ENCODE peak calls at places on chromosomes 6 and 20, in five cellular contexts. One of them, this sample, is unnamed.

GRCh38 chr20:14199111-14199510 is 138.3 kb downstream of the FLRT3 start:
- DNase-seq in PC-3: no peak
- DNase-seq in neural progenitor cell: no peak
- DNase-seq in GM23338: no peak
- DNase-seq in PC-9: no peak
- DNase-seq in this sample: no peak

GRCh38 chr20:38673731-38674177 is 50.5 kb upstream of the SLC32A1 start:
- DNase-seq in neural progenitor cell: peak; percentile 49
- DNase-seq in GM23338: peak; percentile 60
- DNase-seq in PC-9: no peak
- DNase-seq in PC-3: no peak
- DNase-seq in this sample: peak; percentile 41

GRCh38 chr6:150528648-150529285 is 70.9 kb upstream of the PLEKHG1 start:
- DNase-seq in PC-3: no peak
- DNase-seq in GM23338: peak; percentile 85
- DNase-seq in PC-9: no peak
- DNase-seq in neural progenitor cell: peak; percentile 77
- DNase-seq in this sample: peak; percentile 45

GRCh38 chr6:130920969-130921368 is 93.8 kb downstream of the SMLR1 start:
- DNase-seq in PC-9: no peak
- DNase-seq in PC-3: no peak
- DNase-seq in neural progenitor cell: no peak
- DNase-seq in GM23338: no peak
- DNase-seq in this sample: no peak

GRCh38 chr6:79048611-79049010 is 29.4 kb downstream of the PHIP start:
- DNase-seq in neural progenitor cell: peak; percentile 40
- DNase-seq in PC-3: peak; percentile 41
- DNase-seq in GM23338: peak; percentile 77
- DNase-seq in PC-9: no peak
- DNase-seq in this sample: peak; percentile 60

GRCh38 chr6:56642366-56643261 is at the start of gene DST:
- DNase-seq in GM23338: no peak
- DNase-seq in PC-9: peak; percentile 35
- DNase-seq in neural progenitor cell: no peak
- DNase-seq in PC-3: peak; percentile 93
- DNase-seq in this sample: peak; percentile 93

GRCh38 chr6:87772597-87773530 is 70.8 kb upstream of the AKIRIN2 start:
- DNase-seq in neural progenitor cell: peak; percentile 43
- DNase-seq in PC-3: no peak
- DNase-seq in PC-9: no peak
- DNase-seq in GM23338: no peak
- DNase-seq in this sample: peak; percentile 19

GRCh38 chr6:155084431-155085123 is 89.5 kb downstream of the TIAM2 start:
- DNase-seq in PC-9: no peak
- DNase-seq in GM23338: no peak
- DNase-seq in neural progenitor cell: no peak
- DNase-seq in PC-3: peak; percentile 37
- DNase-seq in this sample: peak; percentile 10

GRCh38 chr20:38843346-38843745 is 37.8 kb downstream of the PPP1R16B start:
- DNase-seq in GM23338: no peak
- DNase-seq in PC-9: no peak
- DNase-seq in PC-3: no peak
- DNase-seq in neural progenitor cell: no peak
- DNase-seq in this sample: no peak

GRCh38 chr6:155171747-155172191 is 92.0 kb upstream of the CLDN20 start:
- DNase-seq in PC-3: no peak
- DNase-seq in GM23338: no peak
- DNase-seq in PC-9: no peak
- DNase-seq in neural progenitor cell: no peak
- DNase-seq in this sample: peak; percentile 51

GRCh38 chr6:138726066-138727060 is 47.2 kb upstream of the CCDC28A start:
- DNase-seq in GM23338: no peak
- DNase-seq in neural progenitor cell: no peak
- DNase-seq in PC-9: no peak
- DNase-seq in PC-3: no peak
- DNase-seq in this sample: no peak

GRCh38 chr6:122063090-122063489 is 336.4 kb upstream of the HSF2 start:
- DNase-seq in PC-3: no peak
- DNase-seq in GM23338: no peak
- DNase-seq in neural progenitor cell: peak; percentile 18
- DNase-seq in PC-9: no peak
- DNase-seq in this sample: no peak

GRCh38 chr6:579339-579738 is 77.6 kb downstream of the HUS1B start:
- DNase-seq in neural progenitor cell: no peak
- DNase-seq in GM23338: no peak
- DNase-seq in PC-3: peak; percentile 37
- DNase-seq in PC-9: no peak
- DNase-seq in this sample: peak; percentile 13

GRCh38 chr6:28142446-28142845 is 763 bp downstream of the ZKSCAN8 start:
- DNase-seq in GM23338: no peak
- DNase-seq in PC-3: peak; percentile 26
- DNase-seq in neural progenitor cell: no peak
- DNase-seq in PC-9: no peak
- DNase-seq in this sample: peak; percentile 70

GRCh38 chr6:37756141-37756540 is 58.5 kb upstream of the MDGA1 start:
- DNase-seq in PC-9: no peak
- DNase-seq in PC-3: no peak
- DNase-seq in GM23338: no peak
- DNase-seq in neural progenitor cell: no peak
- DNase-seq in this sample: no peak

GRCh38 chr6:10272591-10272990 is 142.3 kb downstream of the TFAP2A start:
- DNase-seq in PC-9: no peak
- DNase-seq in neural progenitor cell: no peak
- DNase-seq in GM23338: no peak
- DNase-seq in PC-3: no peak
- DNase-seq in this sample: peak; percentile 30

GRCh38 chr20:59469266-59470252 is 134.8 kb upstream of the PHACTR3 start:
- DNase-seq in PC-9: no peak
- DNase-seq in neural progenitor cell: peak; percentile 60
- DNase-seq in PC-3: no peak
- DNase-seq in GM23338: peak; percentile 65
- DNase-seq in this sample: no peak

GRCh38 chr6:137089305-137089704 is 44.5 kb upstream of the IL20RA start:
- DNase-seq in PC-9: no peak
- DNase-seq in neural progenitor cell: peak; percentile 50
- DNase-seq in GM23338: peak; percentile 23
- DNase-seq in PC-3: no peak
- DNase-seq in this sample: no peak

GRCh38 chr20:46661659-46662058 is 10.4 kb upstream of the SLC13A3 start:
- DNase-seq in neural progenitor cell: no peak
- DNase-seq in PC-9: no peak
- DNase-seq in PC-3: no peak
- DNase-seq in GM23338: no peak
- DNase-seq in this sample: no peak

GRCh38 chr20:22462975-22463914 is 121.1 kb downstream of the FOXA2 start:
- DNase-seq in PC-3: peak; percentile 76
- DNase-seq in PC-9: peak; percentile 18
- DNase-seq in neural progenitor cell: peak; percentile 37
- DNase-seq in GM23338: peak; percentile 28
- DNase-seq in this sample: peak; percentile 16

GRCh38 chr20:33666293-33667244 is at the start of gene ACTL10:
- DNase-seq in PC-9: peak; percentile 98
- DNase-seq in PC-3: peak; percentile 95
- DNase-seq in neural progenitor cell: peak; percentile 89
- DNase-seq in GM23338: peak; percentile 98
- DNase-seq in this sample: peak; percentile 100

GRCh38 chr20:17806739-17807441 is 107.1 kb downstream of the BANF2 start:
- DNase-seq in GM23338: peak; percentile 71
- DNase-seq in PC-9: no peak
- DNase-seq in neural progenitor cell: no peak
- DNase-seq in PC-3: no peak
- DNase-seq in this sample: peak; percentile 83

GRCh38 chr6:83868639-83869038 is 9.2 kb downstream of the CYB5R4 start:
- DNase-seq in PC-3: peak; percentile 72
- DNase-seq in neural progenitor cell: no peak
- DNase-seq in PC-9: no peak
- DNase-seq in GM23338: no peak
- DNase-seq in this sample: peak; percentile 82

DNA sequence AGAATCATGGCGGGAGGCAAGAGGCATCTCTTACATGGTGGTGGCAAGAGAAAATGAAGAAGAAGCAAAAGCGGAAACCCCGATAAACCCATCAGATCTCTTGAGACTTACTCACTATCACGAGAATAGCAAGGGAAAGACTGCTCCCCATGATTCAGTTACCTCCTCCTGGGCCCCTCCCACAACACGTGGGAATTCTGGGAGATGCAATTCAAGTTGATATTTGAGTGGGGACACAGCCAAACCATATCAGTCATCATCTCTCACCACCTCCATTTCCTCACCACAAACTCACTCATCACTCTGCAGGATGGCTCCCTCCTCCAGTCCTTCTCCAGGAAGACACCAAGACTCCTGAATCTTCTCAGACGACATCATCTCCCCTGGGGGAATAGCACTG is 25.8 kb upstream of the SLC16A10 start:
- DNase-seq in GM23338: no peak
- DNase-seq in PC-9: no peak
- DNase-seq in neural progenitor cell: no peak
- DNase-seq in PC-3: no peak
- DNase-seq in this sample: peak; percentile 13
- H3F3A ChIP-seq in GM23338: no peaks in the 10 kb centered on the region
- H3F3A ChIP-seq in PC-9: no peaks in the 10 kb centered on the region
- H3F3A ChIP-seq in neural progenitor cell: no peaks in the 10 kb centered on the region
- H3F3A ChIP-seq in PC-3: no peaks in the 10 kb centered on the region
- H3F3A ChIP-seq in this sample: no peaks in the 10 kb centered on the region

DNA sequence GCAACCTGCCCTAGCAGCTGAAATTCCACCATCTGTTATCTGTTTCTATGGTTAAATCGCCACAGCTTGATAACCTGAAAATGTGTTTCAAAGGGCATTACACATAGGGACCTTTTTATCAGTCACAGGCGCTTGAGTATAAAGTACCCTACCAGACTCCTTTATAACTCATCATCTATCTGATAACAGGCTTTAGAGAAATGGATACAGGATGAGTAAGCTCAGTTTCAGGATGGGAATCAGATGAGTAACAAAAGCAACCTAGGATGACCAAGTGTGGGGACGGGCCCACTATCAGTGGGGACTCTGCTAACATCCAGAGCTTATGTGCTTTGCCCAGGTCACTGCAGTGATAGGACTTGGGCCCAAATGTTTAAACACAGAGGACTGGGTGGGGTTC is 75.6 kb downstream of the PRND start:
- DNase-seq in GM23338: no peak
- DNase-seq in PC-3: no peak
- DNase-seq in PC-9: no peak
- DNase-seq in neural progenitor cell: no peak
- DNase-seq in this sample: peak; percentile 26
- H3F3A ChIP-seq in GM23338: no peaks in the 10 kb centered on the region
- H3F3A ChIP-seq in PC-3: no peaks in the 10 kb centered on the region
- H3F3A ChIP-seq in PC-9: no peaks in the 10 kb centered on the region
- H3F3A ChIP-seq in neural progenitor cell: no peaks in the 10 kb centered on the region
- H3F3A ChIP-seq in this sample: peaks cover 5% of the 10 kb centered on the region

DNA sequence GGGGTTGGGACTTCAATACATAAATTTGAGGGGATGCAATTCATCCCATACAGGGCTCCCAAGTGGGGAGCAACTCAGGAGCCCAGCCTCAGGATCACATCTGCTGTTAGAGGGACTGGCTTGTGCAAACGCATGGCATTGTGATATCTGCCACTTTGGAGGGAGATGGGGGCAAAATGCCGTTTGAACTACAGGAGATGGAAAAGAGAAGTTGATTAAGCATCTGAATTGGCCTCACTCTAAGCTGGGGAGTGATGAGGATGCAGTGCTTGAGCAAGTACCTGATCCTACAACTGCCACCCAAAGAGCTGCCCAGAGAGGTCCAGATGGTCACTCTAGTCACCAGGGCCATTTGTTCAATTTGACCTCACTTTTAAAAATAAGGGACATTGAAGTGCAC is 2.0 kb downstream of the LY86 start:
- DNase-seq in neural progenitor cell: no peak
- DNase-seq in PC-9: no peak
- DNase-seq in PC-3: no peak
- DNase-seq in GM23338: no peak
- DNase-seq in this sample: no peak
- H3F3A ChIP-seq in neural progenitor cell: no peaks in the 10 kb centered on the region
- H3F3A ChIP-seq in PC-9: no peaks in the 10 kb centered on the region
- H3F3A ChIP-seq in PC-3: no peaks in the 10 kb centered on the region
- H3F3A ChIP-seq in GM23338: no peaks in the 10 kb centered on the region
- H3F3A ChIP-seq in this sample: no peaks in the 10 kb centered on the region

GRCh38 chr6:106637051-106637717 is 7.8 kb downstream of the QRSL1 start:
- DNase-seq in PC-9: no peak
- DNase-seq in neural progenitor cell: no peak
- DNase-seq in PC-3: no peak
- DNase-seq in GM23338: no peak
- DNase-seq in this sample: no peak
- H3F3A ChIP-seq in PC-9: no peaks in the 10 kb centered on the region
- H3F3A ChIP-seq in neural progenitor cell: no peaks in the 10 kb centered on the region
- H3F3A ChIP-seq in PC-3: no peaks in the 10 kb centered on the region
- H3F3A ChIP-seq in GM23338: no peaks in the 10 kb centered on the region
- H3F3A ChIP-seq in this sample: no peaks in the 10 kb centered on the region

DNA sequence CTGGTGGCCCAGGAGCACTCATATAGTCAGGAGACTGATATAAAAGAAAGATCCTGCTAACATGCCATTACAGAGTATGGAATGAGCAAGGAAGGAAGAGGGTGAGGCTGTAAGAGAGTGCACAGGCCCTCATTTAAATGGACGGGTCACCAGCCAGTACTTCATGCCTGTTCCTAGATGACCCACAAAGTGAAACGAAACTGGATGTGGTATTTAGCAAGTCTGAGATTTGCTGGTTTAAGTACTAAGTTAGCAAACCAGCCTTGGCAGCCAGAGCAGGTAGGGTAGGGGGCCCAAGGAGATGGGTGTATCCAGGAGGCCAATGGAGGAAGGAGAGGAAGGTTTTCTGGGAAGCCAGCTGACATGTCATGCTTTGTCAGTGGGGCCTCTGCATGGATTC is 15.9 kb downstream of the NT5E start:
- DNase-seq in PC-3: no peak
- DNase-seq in PC-9: no peak
- DNase-seq in neural progenitor cell: no peak
- DNase-seq in GM23338: no peak
- DNase-seq in this sample: no peak
- H3F3A ChIP-seq in PC-3: no peaks in the 10 kb centered on the region
- H3F3A ChIP-seq in PC-9: peaks cover 55% of the 10 kb centered on the region
- H3F3A ChIP-seq in neural progenitor cell: no peaks in the 10 kb centered on the region
- H3F3A ChIP-seq in GM23338: no peaks in the 10 kb centered on the region
- H3F3A ChIP-seq in this sample: peaks cover 77% of the 10 kb centered on the region

DNA sequence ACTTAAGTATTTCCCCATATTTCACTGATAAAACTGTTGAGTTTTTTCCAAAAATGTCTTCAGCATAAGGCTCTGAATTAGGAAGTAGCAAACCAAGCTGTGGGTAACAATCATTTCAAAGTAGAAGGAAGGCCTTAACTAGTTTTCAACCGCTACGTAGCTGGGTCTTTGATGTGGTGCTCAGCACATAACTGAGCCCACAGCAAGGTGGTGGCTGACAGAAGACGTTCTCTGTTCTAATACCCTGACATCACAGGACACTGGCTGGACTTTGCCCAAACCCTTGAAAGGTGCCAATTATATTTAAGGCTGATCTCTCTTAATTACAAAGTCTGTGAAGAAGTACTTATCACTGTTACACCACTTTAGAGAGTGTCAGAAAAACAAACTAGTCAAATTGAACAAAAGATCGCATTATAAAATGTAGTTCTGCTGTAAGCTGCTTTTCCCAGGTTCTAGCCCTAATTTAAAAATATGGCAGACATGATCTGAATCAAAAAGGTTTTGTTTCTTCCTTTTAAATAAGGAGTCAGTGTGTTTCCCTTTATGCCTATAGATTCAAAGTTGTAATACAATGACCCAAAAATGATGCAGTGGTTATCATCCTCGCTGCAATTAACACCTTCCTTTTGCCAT is 26.7 kb downstream of the MAN1A1 start:
- DNase-seq in neural progenitor cell: no peak
- DNase-seq in PC-9: no peak
- DNase-seq in PC-3: no peak
- DNase-seq in GM23338: no peak
- DNase-seq in this sample: no peak
- H3F3A ChIP-seq in neural progenitor cell: no peaks in the 10 kb centered on the region
- H3F3A ChIP-seq in PC-9: no peaks in the 10 kb centered on the region
- H3F3A ChIP-seq in PC-3: no peaks in the 10 kb centered on the region
- H3F3A ChIP-seq in GM23338: no peaks in the 10 kb centered on the region
- H3F3A ChIP-seq in this sample: no peaks in the 10 kb centered on the region

This sample was measured in GM23248.